ENCODE peak calls at places on chromosome 19, in nine cellular contexts. B, Z, P, A, I, J, E, G and K are unnamed samples.

GRCh38 chr19:18762125-18763023 is 28.7 kb downstream of the COMP start:
- DNase-seq in B (no peak), Z (peak), P (peak), A (peak), I (no peak), J (peak), E (no peak), G (no peak), K (no peak)

GRCh38 chr19:4699826-4700572 is 23.6 kb downstream of the DPP9 start:
- DNase-seq in B (no peak), Z (no peak), P (no peak), A (no peak), I (no peak), J (no peak), E (no peak), G (no peak), K (no peak)

GRCh38 chr19:45954132-45954531 is 19.5 kb downstream of the NOVA2 start:
- DNase-seq in B (no peak), Z (peak), P (no peak), A (no peak), I (no peak), J (no peak), E (no peak), G (no peak), K (no peak)

GRCh38 chr19:11659612-11660011 is 62.3 kb downstream of the ZNF627 start:
- DNase-seq in B (no peak), Z (peak), P (no peak), A (no peak), I (peak), J (no peak), E (no peak), G (no peak), K (no peak)

GRCh38 chr19:23287620-23288019 is 37.4 kb upstream of the ZNF724 start:
- DNase-seq in B (no peak), Z (no peak), P (no peak), A (no peak), I (no peak), J (no peak), E (no peak), G (no peak), K (no peak)

GRCh38 chr19:55694656-55695491 is 19.8 kb downstream of the EPN1 start:
- DNase-seq in B (no peak), Z (no peak), P (no peak), A (no peak), I (no peak), J (no peak), E (no peak), G (peak), K (no peak)

GRCh38 chr19:40143612-40144011 is 47.6 kb upstream of the MAP3K10 start:
- DNase-seq in B (peak), Z (no peak), P (no peak), A (peak), I (no peak), J (no peak), E (peak), G (no peak), K (no peak)

GRCh38 chr19:15812059-15812722 is 3.3 kb downstream of the OR10H1 start:
- DNase-seq in B (peak), Z (no peak), P (no peak), A (peak), I (no peak), J (no peak), E (peak), G (no peak), K (no peak)

GRCh38 chr19:4374451-4375163 is 25.7 kb downstream of the SH3GL1 start:
- DNase-seq in B (no peak), Z (no peak), P (peak), A (peak), I (peak), J (peak), E (no peak), G (no peak), K (no peak)

GRCh38 chr19:6519289-6519688 is 11.5 kb upstream of the TNFSF9 start:
- DNase-seq in B (no peak), Z (no peak), P (no peak), A (no peak), I (peak), J (no peak), E (no peak), G (no peak), K (no peak)

GRCh38 chr19:5667751-5668271 is 12.5 kb downstream of the MICOS13 start:
- DNase-seq in B (no peak), Z (no peak), P (no peak), A (no peak), I (no peak), J (no peak), E (no peak), G (no peak), K (no peak)

GRCh38 chr19:35559281-35559659 is 4.2 kb downstream of the ATP4A start:
- DNase-seq in B (no peak), Z (no peak), P (no peak), A (peak), I (no peak), J (no peak), E (no peak), G (no peak), K (no peak)

GRCh38 chr19:54871713-54872112 is 2.3 kb upstream of the FCAR start:
- DNase-seq in B (no peak), Z (no peak), P (no peak), A (no peak), I (no peak), J (no peak), E (no peak), G (no peak), K (no peak)

GRCh38 chr19:41327499-41328156 is 17.7 kb downstream of the CCDC97 start:
- DNase-seq in B (peak), Z (peak), P (peak), A (peak), I (no peak), J (peak), E (peak), G (no peak), K (peak)

GRCh38 chr19:44732235-44733014 is 16.1 kb upstream of the BCL3 start:
- DNase-seq in B (no peak), Z (no peak), P (no peak), A (no peak), I (no peak), J (no peak), E (no peak), G (no peak), K (no peak)

GRCh38 chr19:42091300-42092266 is 15.6 kb downstream of the ZNF574 start:
- DNase-seq in B (no peak), Z (peak), P (no peak), A (no peak), I (peak), J (peak), E (no peak), G (no peak), K (no peak)

GRCh38 chr19:33161201-33161600 is 29.3 kb downstream of the WDR88 start:
- DNase-seq in B (no peak), Z (no peak), P (no peak), A (no peak), I (no peak), J (no peak), E (no peak), G (no peak), K (no peak)

GRCh38 chr19:10113964-10114650 is 2.6 kb downstream of the P2RY11 start:
- DNase-seq in B (no peak), Z (peak), P (no peak), A (no peak), I (no peak), J (no peak), E (no peak), G (no peak), K (peak)

GRCh38 chr19:6613711-6614110 is 22.8 kb upstream of the CD70 start:
- DNase-seq in B (no peak), Z (no peak), P (no peak), A (no peak), I (no peak), J (no peak), E (no peak), G (no peak), K (no peak)

GRCh38 chr19:5863030-5863665 is 7.2 kb downstream of the FUT5 start:
- DNase-seq in B (no peak), Z (peak), P (no peak), A (no peak), I (no peak), J (no peak), E (no peak), G (no peak), K (no peak)

GRCh38 chr19:35712910-35713845 is 4.6 kb upstream of the KMT2B start:
- DNase-seq in B (no peak), Z (no peak), P (no peak), A (no peak), I (no peak), J (no peak), E (peak), G (no peak), K (no peak)

GRCh38 chr19:33731886-33732285 is 64.8 kb upstream of the KCTD15 start:
- DNase-seq in B (no peak), Z (no peak), P (no peak), A (no peak), I (no peak), J (no peak), E (no peak), G (no peak), K (no peak)

GRCh38 chr19:15294591-15294990 is 37.7 kb downstream of the BRD4 start:
- DNase-seq in B (no peak), Z (peak), P (peak), A (no peak), I (no peak), J (no peak), E (no peak), G (no peak), K (no peak)

DNA sequence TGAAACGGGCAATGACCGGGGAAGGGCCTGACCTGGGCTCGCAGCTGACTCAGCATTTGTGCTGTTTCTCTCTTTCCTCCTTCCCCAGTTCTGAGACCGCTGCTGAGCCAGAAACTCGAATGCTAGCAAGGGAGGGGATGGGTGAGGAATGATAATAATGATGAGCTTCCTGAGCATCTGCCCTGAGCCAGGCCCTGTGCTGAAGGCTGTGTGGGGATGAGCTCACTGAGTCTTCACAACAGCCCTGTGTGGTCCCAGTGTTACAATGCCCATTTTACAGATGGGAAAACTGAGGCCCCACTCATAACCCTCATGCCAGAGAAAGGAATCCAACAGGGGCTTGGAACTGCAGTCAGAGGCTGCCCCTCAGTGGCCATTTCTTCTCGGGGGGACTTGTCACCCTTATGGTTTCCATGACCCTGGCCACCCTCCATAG is 8.1 kb downstream of the SULT2B1 start:
- DNase-seq in B (no peak), Z (no peak), P (no peak), A (no peak), I (no peak), J (no peak), E (no peak), G (no peak), K (no peak)
- TF ChIP-seq CTCF in B (no peak), Z (peak), P (no peak), A (no peak), I (no peak), J (no peak), E (no peak), G (no peak), K (no peak)

GRCh38 chr19:52217576-52217975 is 27.7 kb downstream of the PPP2R1A start:
- DNase-seq in B (no peak), Z (no peak), P (no peak), A (no peak), I (no peak), J (no peak), E (no peak), G (no peak), K (no peak)
- TF ChIP-seq CTCF in B (no peak), Z (no peak), P (no peak), A (no peak), I (no peak), J (no peak), E (no peak), G (no peak), K (no peak)

GRCh38 chr19:8071912-8072311 is 19.4 kb downstream of the CCL25 start:
- DNase-seq in B (no peak), Z (peak), P (no peak), A (no peak), I (no peak), J (no peak), E (no peak), G (no peak), K (no peak)
- TF ChIP-seq CTCF in B (no peak), Z (no peak), P (no peak), A (no peak), I (no peak), J (no peak), E (no peak), G (no peak), K (no peak)

GRCh38 chr19:38932425-38933179 is 1.9 kb downstream of the MRPS12 start:
- DNase-seq in B (no peak), Z (no peak), P (no peak), A (peak), I (no peak), J (peak), E (peak), G (no peak), K (no peak)
- TF ChIP-seq CTCF in B (peak), Z (peak), P (no peak), A (no peak), I (peak), J (no peak), E (peak), G (no peak), K (peak)

GRCh38 chr19:12675940-12676339 is 5.7 kb downstream of the DHPS start:
- DNase-seq in B (no peak), Z (no peak), P (no peak), A (no peak), I (no peak), J (no peak), E (no peak), G (no peak), K (no peak)
- TF ChIP-seq CTCF in B (no peak), Z (no peak), P (no peak), A (no peak), I (no peak), J (no peak), E (no peak), G (no peak), K (no peak)

GRCh38 chr19:47608908-47609879 is at the start of gene BICRA:
- DNase-seq in B (peak), Z (peak), P (peak), A (peak), I (peak), J (peak), E (peak), G (peak), K (peak)

GRCh38 chr19:47610546-47610894 is 1.6 kb downstream of the BICRA start:
- DNase-seq in B (no peak), Z (no peak), P (no peak), A (no peak), I (no peak), J (no peak), E (no peak), G (no peak), K (no peak)

GRCh38 chr19:47609885-47610545 is 1.1 kb downstream of the BICRA start:
- DNase-seq in B (peak), Z (peak), P (no peak), A (peak), I (peak), J (peak), E (peak), G (no peak), K (peak)

GRCh38 chr19:47607564-47608073 is 1.3 kb upstream of the BICRA start:
- DNase-seq in B (no peak), Z (no peak), P (no peak), A (no peak), I (no peak), J (no peak), E (no peak), G (no peak), K (no peak)

GRCh38 chr19:47608074-47608907 is 643 bp upstream of the BICRA start:
- DNase-seq in B (peak), Z (peak), P (peak), A (peak), I (peak), J (peak), E (peak), G (peak), K (peak)
- TF ChIP-seq CTCF in B (no peak), Z (no peak), P (no peak), A (peak), I (peak), J (no peak), E (no peak), G (no peak), K (peak)